ENCODE peak calls at places on chromosomes 1 and 21, in seven cellular contexts. W, A, M, Y, L, C and D are unnamed samples.

GRCh38 chr1:228490120-228491078 is 3.2 kb downstream of the RNF187 start:
- DNase-seq in A (no peak), L (no peak), C (peak; percentile 35), M (no peak), W (no peak), Y (no peak), D (no peak)

GRCh38 chr1:212413902-212414327 is 771 bp downstream of the PACC1 start:
- DNase-seq in L (peak; percentile 22), C (no peak), Y (no peak), A (no peak), W (no peak), M (no peak), D (no peak)

GRCh38 chr1:59597420-59598199 is 217.1 kb upstream of the HOOK1 start:
- DNase-seq in M (no peak), C (no peak), W (no peak), L (no peak), A (no peak), Y (no peak), D (no peak)

GRCh38 chr21:33866851-33867250 is 48.8 kb downstream of the ATP5PO start:
- DNase-seq in C (no peak), L (no peak), M (no peak), W (no peak), Y (no peak), A (no peak), D (no peak)

GRCh38 chr1:7232441-7232840 is 447.2 kb downstream of the CAMTA1 start:
- DNase-seq in A (no peak), M (no peak), L (no peak), Y (no peak), C (no peak), W (no peak), D (no peak)

GRCh38 chr1:168717906-168718891 is 10.8 kb downstream of the DPT start:
- DNase-seq in L (no peak), A (no peak), C (no peak), M (no peak), W (no peak), Y (no peak), D (no peak)

GRCh38 chr1:41898191-41898713 is 20.5 kb downstream of the HIVEP3 start:
- DNase-seq in A (no peak), M (peak; percentile 66), W (no peak), L (no peak), Y (peak; percentile 43), C (peak; percentile 65), D (peak; percentile 51)

GRCh38 chr1:24970399-24970753 is 40.3 kb upstream of the RUNX3 start:
- DNase-seq in M (no peak), C (no peak), L (peak; percentile 36), Y (no peak), A (peak; percentile 16), W (no peak), D (no peak)

GRCh38 chr1:175073054-175073453 is 5.4 kb downstream of the TNN start:
- DNase-seq in Y (no peak), A (no peak), W (no peak), M (no peak), C (no peak), L (no peak), D (no peak)

GRCh38 chr1:52037402-52037814 is 3.8 kb upstream of the KTI12 start:
- DNase-seq in M (no peak), A (no peak), Y (no peak), C (no peak), L (no peak), W (no peak), D (no peak)